ENCODE peak calls at places on chromosome 18, in six cellular contexts. G is NCI-H1092; M is astrocyte of the spinal cord; B is HS-5; A is mammary epithelial cell; C is stimulated activated naive B cell treated with anti-CD40 and anti-IgM and Interleukin-4, amounts not matched to agents 10 μg/mL and 1 μg/mL and 100 μg/mL, for 72 hours. R is an unnamed sample.

GRCh38 chr18:79445740-79446566 is 50.2 kb downstream of the NFATC1 start:
- DNase-seq in G (no peak), M (no peak), B (no peak), A (no peak), C (no peak), R (no peak)

GRCh38 chr18:45110577-45111506 is 430.2 kb downstream of the SETBP1 start:
- DNase-seq in G (no peak), M (no peak), B (no peak), A (no peak), C (no peak), R (no peak)

GRCh38 chr18:46629356-46629755 is 27.7 kb downstream of the LOXHD1 start:
- DNase-seq in G (no peak), M (no peak), B (no peak), A (no peak), C (no peak), R (no peak)

GRCh38 chr18:518081-518480 is 17.6 kb upstream of the COLEC12 start:
- DNase-seq in G (no peak), M (no peak), B (no peak), A (no peak), C (no peak), R (no peak)

GRCh38 chr18:47582055-47582454 is 330.6 kb upstream of the SKOR2 start:
- DNase-seq in G (no peak), M (no peak), B (no peak), A (no peak), C (no peak), R (no peak)

GRCh38 chr18:23573948-23574431 is 12.3 kb downstream of the NPC1 start:
- DNase-seq in G (no peak), M (peak), B (peak), A (peak), C (no peak), R (no peak)

GRCh38 chr18:23283933-23284430 is 148.7 kb downstream of the CABLES1 start:
- DNase-seq in G (no peak), M (peak), B (no peak), A (peak), C (peak), R (no peak)

GRCh38 chr18:23943903-23944624 is 70.5 kb upstream of the TTC39C start:
- DNase-seq in G (no peak), M (peak), B (no peak), A (no peak), C (no peak), R (no peak)

GRCh38 chr18:12257996-12258718 is 4.0 kb downstream of the CIDEA start:
- DNase-seq in G (no peak), M (no peak), B (no peak), A (peak), C (no peak), R (no peak)

GRCh38 chr18:57404345-57404744 is 30.8 kb upstream of the ONECUT2 start:
- DNase-seq in G (no peak), M (no peak), B (no peak), A (no peak), C (no peak), R (no peak)

GRCh38 chr18:72866901-72867701 is 686 bp downstream of the NETO1 start:
- DNase-seq in G (peak), M (peak), B (no peak), A (peak), C (peak), R (no peak)

GRCh38 chr18:76064998-76065397 is 430.0 kb downstream of the ZNF516 start:
- DNase-seq in G (no peak), M (no peak), B (no peak), A (no peak), C (no peak), R (no peak)

GRCh38 chr18:46173393-46174316 is 69.5 kb downstream of the HAUS1 start:
- DNase-seq in G (peak), M (peak), B (peak), A (peak), C (peak), R (peak)

GRCh38 chr18:31176531-31176930 is 13.9 kb upstream of the DSC1 start:
- DNase-seq in G (no peak), M (no peak), B (peak), A (peak), C (no peak), R (no peak)

GRCh38 chr18:70490008-70490933 is 201.4 kb downstream of the SOCS6 start:
- DNase-seq in G (peak), M (peak), B (peak), A (peak), C (no peak), R (peak)

GRCh38 chr18:42306208-42306980 is 351.4 kb downstream of the PIK3C3 start:
- DNase-seq in G (no peak), M (no peak), B (no peak), A (no peak), C (no peak), R (no peak)

GRCh38 chr18:12088731-12089375 is 4.8 kb upstream of the ANKRD62 start:
- DNase-seq in G (no peak), M (no peak), B (no peak), A (no peak), C (no peak), R (no peak)

GRCh38 chr18:75168654-75169053 is 40.3 kb downstream of the PTGR3 start:
- DNase-seq in G (no peak), M (no peak), B (no peak), A (no peak), C (no peak), R (no peak)

GRCh38 chr18:49017813-49018552 is 67.2 kb upstream of the SMAD7 start:
- DNase-seq in G (no peak), M (no peak), B (no peak), A (no peak), C (no peak), R (no peak)

GRCh38 chr18:5195656-5196055 is 1.4 kb downstream of the AKAIN1 start:
- DNase-seq in G (no peak), M (no peak), B (no peak), A (no peak), C (no peak), R (no peak)

GRCh38 chr18:76490701-76491171 is 4.3 kb downstream of the ZNF516 start:
- DNase-seq in G (no peak), M (no peak), B (no peak), A (peak), C (peak), R (peak)

GRCh38 chr18:34837769-34838194 is 127.7 kb downstream of the DTNA start:
- DNase-seq in G (no peak), M (no peak), B (no peak), A (no peak), C (no peak), R (no peak)

GRCh38 chr18:54254265-54254758 is 15.0 kb upstream of the POLI start:
- DNase-seq in G (no peak), M (peak), B (no peak), A (peak), C (no peak), R (peak)

GRCh38 chr18:5918196-5918595 is 22.9 kb upstream of the TMEM200C start:
- DNase-seq in G (no peak), M (no peak), B (no peak), A (no peak), C (no peak), R (no peak)

GRCh38 chr18:23596183-23596582 is 9.9 kb upstream of the NPC1 start:
- DNase-seq in G (no peak), M (no peak), B (no peak), A (no peak), C (no peak), R (no peak)

GRCh38 chr18:22433960-22434359 is 16.2 kb upstream of the CTAGE1 start:
- DNase-seq in G (no peak), M (peak), B (no peak), A (no peak), C (no peak), R (no peak)

GRCh38 chr18:31098878-31099277 is 3.3 kb downstream of the DSC2 start:
- DNase-seq in G (no peak), M (no peak), B (no peak), A (peak), C (no peak), R (no peak)

GRCh38 chr18:74944676-74945075 is 264.3 kb downstream of the PTGR3 start:
- DNase-seq in G (no peak), M (no peak), B (no peak), A (no peak), C (no peak), R (no peak)

GRCh38 chr18:80200932-80201672 is 46.2 kb downstream of the PARD6G start:
- DNase-seq in G (peak), M (peak), B (no peak), A (no peak), C (no peak), R (no peak)

GRCh38 chr18:21177742-21178305 is 64.2 kb upstream of the GREB1L start:
- DNase-seq in G (no peak), M (no peak), B (no peak), A (no peak), C (no peak), R (no peak)

R was measured in prostate gland.